ENCODE peak calls at places on chromosomes 5 and 9, in five cellular contexts. Z is GM13977; T is nephron progenitor cell; K is fibroblast of pulmonary artery; F is activated CD8-positive, alpha-beta T cell treated with anti-CD3 and anti-CD28 coated beads for 36 hours. R is an unnamed sample.

GRCh38 chr5:145960848-145961600 is 24.6 kb downstream of the SH3RF2 start:
- DNase-seq in Z (no peak), T (no peak), K (no peak), F (no peak), R (no peak)

GRCh38 chr5:10663531-10664183 is 97.4 kb downstream of the DAP start:
- DNase-seq in Z (no peak), T (peak), K (peak), F (no peak), R (peak)

GRCh38 chr9:97109194-97109811 is 70.4 kb upstream of the CTSV start:
- DNase-seq in Z (peak), T (peak), K (peak), F (peak), R (peak)

GRCh38 chr9:124950050-124950718 is 9.3 kb upstream of the GOLGA1 start:
- DNase-seq in Z (peak), T (no peak), K (no peak), F (no peak), R (no peak)

GRCh38 chr9:100700689-100701318 is 122.9 kb downstream of the CAVIN4 start:
- DNase-seq in Z (peak), T (peak), K (peak), F (peak), R (peak)

GRCh38 chr5:131379723-131380122 is 115.9 kb downstream of the CDC42SE2 start:
- DNase-seq in Z (peak), T (no peak), K (peak), F (peak), R (no peak)

GRCh38 chr5:41246376-41246775 is 33.0 kb upstream of the C6 start:
- DNase-seq in Z (no peak), T (no peak), K (peak), F (no peak), R (no peak)

GRCh38 chr5:139446956-139447779 is 7.8 kb upstream of the DNAJC18 start:
- DNase-seq in Z (no peak), T (no peak), K (peak), F (peak), R (no peak)

GRCh38 chr5:14416709-14417108 is 164.9 kb upstream of the OTULINL start:
- DNase-seq in Z (no peak), T (no peak), K (no peak), F (no peak), R (no peak)

GRCh38 chr5:98128271-98128670 is 645.2 kb upstream of the RGMB start:
- DNase-seq in Z (no peak), T (no peak), K (no peak), F (no peak), R (no peak)

GRCh38 chr9:84154320-84154719 is 173.7 kb downstream of the RMI1 start:
- DNase-seq in Z (no peak), T (no peak), K (peak), F (no peak), R (no peak)

GRCh38 chr5:151093476-151093889 is 12.6 kb upstream of the TNIP1 start:
- DNase-seq in Z (no peak), T (no peak), K (peak), F (no peak), R (no peak)

GRCh38 chr5:117077142-117077541 is 502.5 kb upstream of the SEMA6A start:
- DNase-seq in Z (peak), T (no peak), K (peak), F (no peak), R (no peak)

GRCh38 chr9:136133191-136133958 is 14.7 kb upstream of the TMEM250 start:
- DNase-seq in Z (peak), T (peak), K (peak), F (peak), R (no peak)

GRCh38 chr9:136010176-136010575 is 49.0 kb upstream of the UBAC1 start:
- DNase-seq in Z (no peak), T (peak), K (no peak), F (no peak), R (no peak)

GRCh38 chr5:135629164-135629563 is 50.4 kb upstream of the CXCL14 start:
- DNase-seq in Z (no peak), T (no peak), K (no peak), F (no peak), R (no peak)

GRCh38 chr5:126454535-126454934 is 31.3 kb downstream of the GRAMD2B start:
- DNase-seq in Z (no peak), T (no peak), K (no peak), F (no peak), R (no peak)

GRCh38 chr5:107235167-107235566 is 435.6 kb downstream of the EFNA5 start:
- DNase-seq in Z (no peak), T (no peak), K (no peak), F (no peak), R (no peak)

GRCh38 chr9:136235709-136236455 is 9.7 kb downstream of the QSOX2 start:
- DNase-seq in Z (no peak), T (no peak), K (no peak), F (no peak), R (no peak)

GRCh38 chr9:109149722-109150121 is 17.3 kb downstream of the FRRS1L start:
- DNase-seq in Z (no peak), T (no peak), K (no peak), F (no peak), R (no peak)

GRCh38 chr5:45454114-45454513 is 242.1 kb downstream of the HCN1 start:
- DNase-seq in Z (no peak), T (peak), K (peak), F (no peak), R (peak)

GRCh38 chr5:80806929-80807328 is 152.1 kb upstream of the DHFR start:
- DNase-seq in Z (no peak), T (no peak), K (no peak), F (peak), R (no peak)

GRCh38 chr5:96252596-96252995 is 180.5 kb downstream of the PCSK1 start:
- DNase-seq in Z (no peak), T (no peak), K (no peak), F (no peak), R (no peak)

GRCh38 chr9:134851015-134851414 is 29.6 kb upstream of the FCN2 start:
- DNase-seq in Z (no peak), T (no peak), K (no peak), F (peak), R (no peak)

GRCh38 chr5:131305906-131306305 is 42.1 kb downstream of the CDC42SE2 start:
- DNase-seq in Z (no peak), T (no peak), K (peak), F (no peak), R (no peak)

GRCh38 chr5:91282210-91282609 is 100.9 kb downstream of the ARRDC3 start:
- DNase-seq in Z (no peak), T (no peak), K (no peak), F (no peak), R (no peak)

GRCh38 chr5:164332349-164333196 is 827.2 kb downstream of the MAT2B start:
- DNase-seq in Z (no peak), T (no peak), K (no peak), F (no peak), R (no peak)

GRCh38 chr9:20252778-20253177 is 369.5 kb downstream of the MLLT3 start:
- DNase-seq in Z (no peak), T (no peak), K (no peak), F (no peak), R (no peak)

GRCh38 chr9:115628426-115628825 is 510.5 kb upstream of the TNC start:
- DNase-seq in Z (no peak), T (no peak), K (no peak), F (no peak), R (peak)

GRCh38 chr9:115630126-115630840 is 512.3 kb upstream of the TNC start:
- DNase-seq in Z (no peak), T (no peak), K (no peak), F (no peak), R (no peak)

GRCh38 chr9:115627511-115627910 is 509.6 kb upstream of the TNC start:
- DNase-seq in Z (no peak), T (no peak), K (no peak), F (no peak), R (no peak)

GRCh38 chr9:115625954-115626353 is 508.0 kb upstream of the TNC start:
- DNase-seq in Z (no peak), T (no peak), K (no peak), F (no peak), R (no peak)
- TF ChIP-seq CTCF in Z (no peak), T (no peak), K (no peak), F (no peak), R (no peak)

GRCh38 chr5:69035665-69036064 is 58.1 kb upstream of the SLC30A5 start:
- DNase-seq in Z (no peak), T (no peak), K (no peak), F (no peak), R (no peak)

GRCh38 chr5:69029292-69029691 is 64.5 kb upstream of the SLC30A5 start:
- DNase-seq in Z (no peak), T (no peak), K (no peak), F (no peak), R (no peak)

GRCh38 chr5:69033690-69034089 is 60.1 kb upstream of the SLC30A5 start:
- DNase-seq in Z (no peak), T (no peak), K (no peak), F (no peak), R (no peak)

GRCh38 chr5:69030663-69031062 is 63.2 kb upstream of the SLC30A5 start:
- DNase-seq in Z (no peak), T (no peak), K (no peak), F (no peak), R (peak)

DNA sequence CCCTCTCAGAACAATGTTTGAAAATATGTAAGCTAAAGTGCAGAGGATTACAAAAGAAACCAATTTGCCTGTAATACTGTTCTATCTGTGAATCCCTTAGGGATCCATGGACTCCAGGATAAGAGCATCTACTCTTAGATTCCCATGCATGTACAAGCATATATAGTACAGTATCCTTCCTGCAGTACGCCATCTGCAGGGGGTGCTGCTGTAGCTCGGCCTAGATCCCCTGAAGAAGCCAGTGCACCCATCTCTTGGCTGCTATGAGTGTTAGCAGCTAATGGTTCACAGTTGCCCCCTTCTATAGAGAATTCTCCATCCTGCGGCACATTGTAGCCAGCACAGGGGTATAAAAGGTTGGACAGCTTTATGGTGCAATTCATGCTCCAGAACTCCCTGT is 61.8 kb upstream of the SLC30A5 start:
- DNase-seq in Z (no peak), T (no peak), K (no peak), F (peak), R (no peak)
- TF ChIP-seq CTCF in Z (no peak), T (no peak), K (no peak), F (no peak), R (no peak)

GRCh38 chr9:130003943-130004552 is 38.9 kb downstream of the FNBP1 start:
- DNase-seq in Z (no peak), T (no peak), K (no peak), F (no peak), R (no peak)
- TF ChIP-seq CTCF in Z (no peak), T (no peak), K (no peak), F (no peak), R (no peak)

GRCh38 chr9:98118640-98119601 is at the start of gene TRIM14:
- DNase-seq in Z (peak), T (peak), K (peak), F (peak), R (no peak)
- TF ChIP-seq CTCF in Z (peak), T (no peak), K (peak), F (no peak), R (peak)

R was measured in LNCaP clone FGC.